ENCODE peak calls at places on chromosome 6, in four cellular contexts. O, F, E and G are unnamed samples.
A peak's percentile ranks its signal among the peaks of the same experiment; 100 is the strongest.

GRCh38 chr6:125310994-125311649 is 9.4 kb upstream of the HDDC2 start:
- DNase-seq in O (no peak), F (peak; percentile 46), E (no peak), G (no peak)

GRCh38 chr6:5744497-5744896 is 262.2 kb downstream of the NRN1 start:
- DNase-seq in O (no peak), F (no peak), E (no peak), G (no peak)

GRCh38 chr6:135535989-135536414 is 38.5 kb upstream of the AHI1 start:
- DNase-seq in O (no peak), F (no peak), E (peak; percentile 56), G (no peak)

GRCh38 chr6:37242429-37243052 is 15.0 kb upstream of the TBC1D22B start:
- DNase-seq in O (no peak), F (no peak), E (no peak), G (no peak)

GRCh38 chr6:150183105-150183504 is 40.3 kb downstream of the PPP1R14C start:
- DNase-seq in O (no peak), F (no peak), E (no peak), G (no peak)

GRCh38 chr6:113182370-113183141 is 674.6 kb upstream of the MARCKS start:
- DNase-seq in O (no peak), F (no peak), E (no peak), G (no peak)

GRCh38 chr6:116278853-116279231 is 888 bp downstream of the TSPYL1 start:
- DNase-seq in O (no peak), F (no peak), E (no peak), G (no peak)

GRCh38 chr6:47862731-47863130 is 80.9 kb downstream of the OPN5 start:
- DNase-seq in O (no peak), F (no peak), E (no peak), G (no peak)

GRCh38 chr6:163711615-163712568 is 297.4 kb downstream of the QKI start:
- DNase-seq in O (no peak), F (no peak), E (no peak), G (peak; percentile 40)

GRCh38 chr6:52174118-52174517 is 12.1 kb upstream of the IL17A start:
- DNase-seq in O (no peak), F (no peak), E (no peak), G (no peak)

GRCh38 chr6:122799916-122800701 is 11.1 kb downstream of the SMPDL3A start:
- DNase-seq in O (no peak), F (no peak), E (no peak), G (no peak)

GRCh38 chr6:12890171-12890790 is 173.7 kb downstream of the PHACTR1 start:
- DNase-seq in O (no peak), F (no peak), E (peak; percentile 54), G (no peak)

GRCh38 chr6:20680697-20681165 is 146.5 kb downstream of the CDKAL1 start:
- DNase-seq in O (no peak), F (no peak), E (no peak), G (no peak)

GRCh38 chr6:17820055-17820454 is 113.3 kb upstream of the NUP153 start:
- DNase-seq in O (no peak), F (no peak), E (no peak), G (no peak)

GRCh38 chr6:156633291-156633690 is 143.9 kb upstream of the ARID1B start:
- DNase-seq in O (no peak), F (no peak), E (no peak), G (no peak)

GRCh38 chr6:20458051-20458894 is 56.6 kb downstream of the E2F3 start:
- DNase-seq in O (no peak), F (no peak), E (no peak), G (no peak)

GRCh38 chr6:168159503-168159902 is 80.5 kb upstream of the FRMD1 start:
- DNase-seq in O (no peak), F (no peak), E (peak; percentile 22), G (no peak)

GRCh38 chr6:131208787-131209186 is 73.5 kb downstream of the AKAP7 start:
- DNase-seq in O (no peak), F (no peak), E (no peak), G (no peak)

GRCh38 chr6:33694401-33694931 is 17.0 kb downstream of the UQCC2 start:
- DNase-seq in O (peak; percentile 25), F (no peak), E (peak; percentile 62), G (no peak)

GRCh38 chr6:121666809-121667208 is 231.4 kb downstream of the GJA1 start:
- DNase-seq in O (no peak), F (no peak), E (no peak), G (no peak)

GRCh38 chr6:6412221-6412620 is 91.8 kb upstream of the F13A1 start:
- DNase-seq in O (no peak), F (no peak), E (no peak), G (no peak)

GRCh38 chr6:142900467-142900961 is 44.5 kb downstream of the HIVEP2 start:
- DNase-seq in O (no peak), F (no peak), E (no peak), G (no peak)

GRCh38 chr6:13409991-13410390 is 77.4 kb downstream of the GFOD1 start:
- DNase-seq in O (no peak), F (no peak), E (no peak), G (no peak)

GRCh38 chr6:33490198-33490597 is 35.8 kb downstream of the ZBTB9 start:
- DNase-seq in O (no peak), F (no peak), E (no peak), G (no peak)

GRCh38 chr6:36130672-36131516 is 581 bp downstream of the MAPK13 start:
- DNase-seq in O (peak; percentile 63), F (no peak), E (peak; percentile 80), G (peak; percentile 53)

GRCh38 chr6:27126815-27127537 is 120.5 kb upstream of the PRSS16 start:
- DNase-seq in O (peak; percentile 28), F (no peak), E (peak; percentile 85), G (no peak)

GRCh38 chr6:53751417-53751816 is 43.4 kb upstream of the LRRC1 start:
- DNase-seq in O (no peak), F (no peak), E (no peak), G (no peak)